ENCODE peak calls at places on chromosome 14, in six cellular contexts. One of them, this sample, is unnamed.

GRCh38 chr14:23120405-23121251 is 1.6 kb upstream of the CEBPE start:
- DNase-seq in GM04504: peak; percentile 63
- DNase-seq in Calu3: peak; percentile 89
- DNase-seq in breast epithelium: peak; percentile 88
- DNase-seq in posterior cingulate gyrus: peak; percentile 90
- DNase-seq in right cardiac atrium: peak; percentile 90
- DNase-seq in this sample: peak; percentile 83

GRCh38 chr14:94885481-94886155 is 115.7 kb upstream of the GSC start:
- DNase-seq in GM04504: no peak
- DNase-seq in Calu3: no peak
- DNase-seq in breast epithelium: no peak
- DNase-seq in posterior cingulate gyrus: no peak
- DNase-seq in right cardiac atrium: no peak
- DNase-seq in this sample: no peak

GRCh38 chr14:50085570-50086315 is 30.6 kb downstream of the VCPKMT start:
- DNase-seq in GM04504: peak; percentile 69
- DNase-seq in Calu3: no peak
- DNase-seq in breast epithelium: no peak
- DNase-seq in posterior cingulate gyrus: no peak
- DNase-seq in right cardiac atrium: no peak
- DNase-seq in this sample: peak; percentile 88

GRCh38 chr14:24900281-24900868 is 149.6 kb downstream of the STXBP6 start:
- DNase-seq in GM04504: peak; percentile 12
- DNase-seq in Calu3: no peak
- DNase-seq in breast epithelium: no peak
- DNase-seq in posterior cingulate gyrus: no peak
- DNase-seq in right cardiac atrium: no peak
- DNase-seq in this sample: no peak

GRCh38 chr14:104551851-104552737 is 27.5 kb upstream of the C14orf180 start:
- DNase-seq in GM04504: no peak
- DNase-seq in Calu3: no peak
- DNase-seq in breast epithelium: no peak
- DNase-seq in posterior cingulate gyrus: peak; percentile 5
- DNase-seq in right cardiac atrium: peak; percentile 4
- DNase-seq in this sample: no peak

GRCh38 chr14:94648801-94649200 is 36.6 kb downstream of the SERPINA3 start:
- DNase-seq in GM04504: no peak
- DNase-seq in Calu3: no peak
- DNase-seq in breast epithelium: no peak
- DNase-seq in posterior cingulate gyrus: no peak
- DNase-seq in right cardiac atrium: no peak
- DNase-seq in this sample: no peak

GRCh38 chr14:68680541-68681051 is 112.3 kb downstream of the ZFP36L1 start:
- DNase-seq in GM04504: no peak
- DNase-seq in Calu3: no peak
- DNase-seq in breast epithelium: no peak
- DNase-seq in posterior cingulate gyrus: no peak
- DNase-seq in right cardiac atrium: no peak
- DNase-seq in this sample: no peak

GRCh38 chr14:90743826-90744225 is 72.4 kb downstream of the TTC7B start:
- DNase-seq in GM04504: no peak
- DNase-seq in Calu3: no peak
- DNase-seq in breast epithelium: no peak
- DNase-seq in posterior cingulate gyrus: no peak
- DNase-seq in right cardiac atrium: no peak
- DNase-seq in this sample: no peak

GRCh38 chr14:75279153-75279738 is 618 bp downstream of the FOS start:
- DNase-seq in GM04504: peak; percentile 24
- DNase-seq in Calu3: peak; percentile 51
- DNase-seq in breast epithelium: peak; percentile 56
- DNase-seq in posterior cingulate gyrus: peak; percentile 68
- DNase-seq in right cardiac atrium: peak; percentile 83
- DNase-seq in this sample: no peak

GRCh38 chr14:56590535-56590951 is 10.9 kb downstream of the TMEM260 start:
- DNase-seq in GM04504: no peak
- DNase-seq in Calu3: no peak
- DNase-seq in breast epithelium: no peak
- DNase-seq in posterior cingulate gyrus: no peak
- DNase-seq in right cardiac atrium: no peak
- DNase-seq in this sample: no peak

GRCh38 chr14:64235652-64236640 is 58.2 kb downstream of the ESR2 start:
- DNase-seq in GM04504: no peak
- DNase-seq in Calu3: no peak
- DNase-seq in breast epithelium: no peak
- DNase-seq in posterior cingulate gyrus: no peak
- DNase-seq in right cardiac atrium: no peak
- DNase-seq in this sample: no peak

GRCh38 chr14:61252354-61253063 is 28.6 kb downstream of the TMEM30B start:
- DNase-seq in GM04504: peak; percentile 91
- DNase-seq in Calu3: peak; percentile 77
- DNase-seq in breast epithelium: peak; percentile 70
- DNase-seq in posterior cingulate gyrus: peak; percentile 62
- DNase-seq in right cardiac atrium: peak; percentile 67
- DNase-seq in this sample: peak; percentile 94

GRCh38 chr14:104108570-104109060 is 23.1 kb downstream of the ASPG start:
- DNase-seq in GM04504: no peak
- DNase-seq in Calu3: no peak
- DNase-seq in breast epithelium: no peak
- DNase-seq in posterior cingulate gyrus: no peak
- DNase-seq in right cardiac atrium: no peak
- DNase-seq in this sample: no peak

This sample was measured in HT1080.